ENCODE peak calls at places on chromosomes 4 and X, in seven cellular contexts. One of them, this sample, is unnamed.

GRCh38 chrX:43880439-43880838 is 1.8 kb downstream of the MAOB start:
- DNase-seq in IMR-90: no peak
- DNase-seq in dorsolateral prefrontal cortex: no peak
- DNase-seq in foreskin fibroblast: no peak
- DNase-seq in upper lobe of right lung: no peak
- DNase-seq in activated CD8-positive, alpha-beta T cell treated with anti-CD3 and anti-CD28 coated beads for 36 hours: no peak
- DNase-seq in GM10248: no peak
- DNase-seq in this sample: no peak

GRCh38 chr4:8267077-8267476 is 2.5 kb upstream of the HTRA3 start:
- DNase-seq in upper lobe of right lung: peak
- DNase-seq in GM10248: peak
- DNase-seq in activated CD8-positive, alpha-beta T cell treated with anti-CD3 and anti-CD28 coated beads for 36 hours: peak
- DNase-seq in IMR-90: peak
- DNase-seq in dorsolateral prefrontal cortex: no peak
- DNase-seq in foreskin fibroblast: no peak
- DNase-seq in this sample: peak

GRCh38 chrX:21382715-21383114 is 8.5 kb downstream of the CNKSR2 start:
- DNase-seq in GM10248: no peak
- DNase-seq in activated CD8-positive, alpha-beta T cell treated with anti-CD3 and anti-CD28 coated beads for 36 hours: no peak
- DNase-seq in IMR-90: no peak
- DNase-seq in dorsolateral prefrontal cortex: no peak
- DNase-seq in foreskin fibroblast: no peak
- DNase-seq in upper lobe of right lung: no peak
- DNase-seq in this sample: no peak

GRCh38 chr4:182163180-182163579 is 80.0 kb upstream of the TENM3 start:
- DNase-seq in activated CD8-positive, alpha-beta T cell treated with anti-CD3 and anti-CD28 coated beads for 36 hours: no peak
- DNase-seq in dorsolateral prefrontal cortex: no peak
- DNase-seq in IMR-90: no peak
- DNase-seq in GM10248: no peak
- DNase-seq in upper lobe of right lung: no peak
- DNase-seq in foreskin fibroblast: no peak
- DNase-seq in this sample: no peak

GRCh38 chr4:4843651-4844291 is 15.7 kb upstream of the MSX1 start:
- DNase-seq in IMR-90: no peak
- DNase-seq in GM10248: no peak
- DNase-seq in activated CD8-positive, alpha-beta T cell treated with anti-CD3 and anti-CD28 coated beads for 36 hours: no peak
- DNase-seq in dorsolateral prefrontal cortex: no peak
- DNase-seq in foreskin fibroblast: no peak
- DNase-seq in upper lobe of right lung: peak
- DNase-seq in this sample: no peak

GRCh38 chrX:2500681-2501151 is at the start of the genes DHRSX and ZBED1:
- DNase-seq in dorsolateral prefrontal cortex: no peak
- DNase-seq in activated CD8-positive, alpha-beta T cell treated with anti-CD3 and anti-CD28 coated beads for 36 hours: peak
- DNase-seq in IMR-90: no peak
- DNase-seq in upper lobe of right lung: peak
- DNase-seq in foreskin fibroblast: no peak
- DNase-seq in GM10248: peak
- DNase-seq in this sample: peak

GRCh38 chr4:17816142-17816541 is 5.4 kb downstream of the NCAPG start:
- DNase-seq in dorsolateral prefrontal cortex: no peak
- DNase-seq in IMR-90: no peak
- DNase-seq in GM10248: no peak
- DNase-seq in upper lobe of right lung: no peak
- DNase-seq in foreskin fibroblast: no peak
- DNase-seq in activated CD8-positive, alpha-beta T cell treated with anti-CD3 and anti-CD28 coated beads for 36 hours: no peak
- DNase-seq in this sample: no peak

GRCh38 chr4:175298119-175298518 is 380.0 kb downstream of the ADAM29 start:
- DNase-seq in IMR-90: peak
- DNase-seq in GM10248: no peak
- DNase-seq in activated CD8-positive, alpha-beta T cell treated with anti-CD3 and anti-CD28 coated beads for 36 hours: no peak
- DNase-seq in upper lobe of right lung: no peak
- DNase-seq in foreskin fibroblast: peak
- DNase-seq in dorsolateral prefrontal cortex: no peak
- DNase-seq in this sample: no peak

GRCh38 chrX:15129412-15129811 is 140.5 kb downstream of the ASB9 start:
- DNase-seq in upper lobe of right lung: no peak
- DNase-seq in IMR-90: no peak
- DNase-seq in foreskin fibroblast: no peak
- DNase-seq in GM10248: no peak
- DNase-seq in dorsolateral prefrontal cortex: no peak
- DNase-seq in activated CD8-positive, alpha-beta T cell treated with anti-CD3 and anti-CD28 coated beads for 36 hours: peak
- DNase-seq in this sample: no peak

GRCh38 chrX:10756365-10756915 is 136.1 kb upstream of the MID1 start:
- DNase-seq in upper lobe of right lung: no peak
- DNase-seq in dorsolateral prefrontal cortex: no peak
- DNase-seq in GM10248: no peak
- DNase-seq in activated CD8-positive, alpha-beta T cell treated with anti-CD3 and anti-CD28 coated beads for 36 hours: no peak
- DNase-seq in foreskin fibroblast: peak
- DNase-seq in IMR-90: peak
- DNase-seq in this sample: no peak
- TF ChIP-seq CTCF in upper lobe of right lung: no peak
- TF ChIP-seq CTCF in dorsolateral prefrontal cortex: no peak
- TF ChIP-seq CTCF in GM10248: no peak
- TF ChIP-seq CTCF in activated CD8-positive, alpha-beta T cell treated with anti-CD3 and anti-CD28 coated beads for 36 hours: no peak
- TF ChIP-seq CTCF in foreskin fibroblast: no peak
- TF ChIP-seq CTCF in IMR-90: no peak
- TF ChIP-seq CTCF in this sample: no peak

GRCh38 chr4:152408514-152409327 is 127.2 kb downstream of the FBXW7 start:
- DNase-seq in foreskin fibroblast: no peak
- DNase-seq in upper lobe of right lung: no peak
- DNase-seq in IMR-90: peak
- DNase-seq in activated CD8-positive, alpha-beta T cell treated with anti-CD3 and anti-CD28 coated beads for 36 hours: peak
- DNase-seq in GM10248: peak
- DNase-seq in dorsolateral prefrontal cortex: no peak
- DNase-seq in this sample: peak
- TF ChIP-seq CTCF in foreskin fibroblast: peak
- TF ChIP-seq CTCF in upper lobe of right lung: peak
- TF ChIP-seq CTCF in IMR-90: peak
- TF ChIP-seq CTCF in activated CD8-positive, alpha-beta T cell treated with anti-CD3 and anti-CD28 coated beads for 36 hours: peak
- TF ChIP-seq CTCF in GM10248: peak
- TF ChIP-seq CTCF in dorsolateral prefrontal cortex: peak
- TF ChIP-seq CTCF in this sample: peak

DNA sequence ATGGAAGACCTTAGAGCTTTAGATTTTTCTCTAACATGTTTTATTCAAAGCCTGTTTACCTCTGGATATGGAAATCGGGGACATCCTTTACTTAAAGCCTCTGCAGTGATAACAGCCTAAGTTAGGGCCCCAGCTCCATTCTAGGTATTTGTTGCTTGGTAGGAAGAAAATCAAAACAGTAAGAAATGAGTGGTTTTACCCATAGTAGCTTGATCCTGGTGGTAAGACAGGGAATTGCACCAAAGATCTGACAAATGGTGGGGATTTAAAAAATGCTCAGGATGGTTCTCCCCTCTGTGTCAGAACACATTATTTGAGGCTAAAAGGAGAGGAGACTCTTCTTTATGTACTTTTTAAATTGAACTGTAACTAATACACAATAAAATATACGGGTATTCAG is 52.4 kb downstream of the AFF2 start:
- DNase-seq in IMR-90: no peak
- DNase-seq in upper lobe of right lung: no peak
- DNase-seq in GM10248: no peak
- DNase-seq in dorsolateral prefrontal cortex: no peak
- DNase-seq in foreskin fibroblast: no peak
- DNase-seq in activated CD8-positive, alpha-beta T cell treated with anti-CD3 and anti-CD28 coated beads for 36 hours: no peak
- DNase-seq in this sample: peak
- TF ChIP-seq CTCF in IMR-90: peak
- TF ChIP-seq CTCF in upper lobe of right lung: peak
- TF ChIP-seq CTCF in GM10248: no peak
- TF ChIP-seq CTCF in dorsolateral prefrontal cortex: no peak
- TF ChIP-seq CTCF in foreskin fibroblast: no peak
- TF ChIP-seq CTCF in activated CD8-positive, alpha-beta T cell treated with anti-CD3 and anti-CD28 coated beads for 36 hours: peak
- TF ChIP-seq CTCF in this sample: no peak

DNA sequence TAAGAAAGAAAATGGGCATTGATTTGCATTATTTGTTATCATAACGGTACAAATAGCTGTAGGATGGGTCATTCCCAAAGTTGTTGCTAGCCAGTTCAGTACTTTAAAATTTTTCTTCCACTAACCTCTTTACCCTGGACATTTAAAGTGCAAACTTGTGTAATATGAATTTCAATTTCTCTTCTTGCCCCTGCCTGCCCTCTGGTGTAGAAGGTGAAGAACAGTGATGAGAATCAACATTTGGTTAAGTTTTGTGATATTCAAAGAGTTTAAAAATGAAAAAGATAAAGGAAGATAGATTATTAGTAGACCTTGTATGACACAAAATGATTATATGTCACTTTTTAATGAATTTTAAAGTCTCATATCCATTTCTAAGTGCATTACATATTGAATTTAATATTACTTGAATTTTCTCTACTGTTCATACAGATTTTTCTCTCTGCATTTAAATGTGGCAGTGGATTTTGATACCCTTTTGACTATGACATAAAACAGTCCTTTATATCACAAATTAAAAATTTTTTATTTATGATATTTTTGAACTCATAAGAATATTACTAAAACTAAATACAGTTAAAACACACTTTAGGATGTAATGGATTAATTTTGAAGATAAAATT is 337.7 kb downstream of the BMPR1B start:
- DNase-seq in IMR-90: peak
- DNase-seq in foreskin fibroblast: no peak
- DNase-seq in activated CD8-positive, alpha-beta T cell treated with anti-CD3 and anti-CD28 coated beads for 36 hours: no peak
- DNase-seq in GM10248: no peak
- DNase-seq in upper lobe of right lung: no peak
- DNase-seq in dorsolateral prefrontal cortex: no peak
- DNase-seq in this sample: no peak
- TF ChIP-seq CTCF in IMR-90: peak
- TF ChIP-seq CTCF in foreskin fibroblast: peak
- TF ChIP-seq CTCF in activated CD8-positive, alpha-beta T cell treated with anti-CD3 and anti-CD28 coated beads for 36 hours: peak
- TF ChIP-seq CTCF in GM10248: no peak
- TF ChIP-seq CTCF in upper lobe of right lung: peak
- TF ChIP-seq CTCF in dorsolateral prefrontal cortex: peak
- TF ChIP-seq CTCF in this sample: peak

GRCh38 chrX:40468033-40468979 is 112.5 kb upstream of the ATP6AP2 start:
- DNase-seq in upper lobe of right lung: peak
- DNase-seq in activated CD8-positive, alpha-beta T cell treated with anti-CD3 and anti-CD28 coated beads for 36 hours: peak
- DNase-seq in IMR-90: peak
- DNase-seq in GM10248: peak
- DNase-seq in dorsolateral prefrontal cortex: peak
- DNase-seq in foreskin fibroblast: no peak
- DNase-seq in this sample: peak
- TF ChIP-seq CTCF in upper lobe of right lung: peak
- TF ChIP-seq CTCF in activated CD8-positive, alpha-beta T cell treated with anti-CD3 and anti-CD28 coated beads for 36 hours: no peak
- TF ChIP-seq CTCF in IMR-90: no peak
- TF ChIP-seq CTCF in GM10248: peak
- TF ChIP-seq CTCF in dorsolateral prefrontal cortex: peak
- TF ChIP-seq CTCF in foreskin fibroblast: peak
- TF ChIP-seq CTCF in this sample: peak

GRCh38 chrX:11784543-11784942 is 26.5 kb downstream of the MSL3 start:
- DNase-seq in activated CD8-positive, alpha-beta T cell treated with anti-CD3 and anti-CD28 coated beads for 36 hours: no peak
- DNase-seq in IMR-90: no peak
- DNase-seq in dorsolateral prefrontal cortex: no peak
- DNase-seq in foreskin fibroblast: no peak
- DNase-seq in GM10248: no peak
- DNase-seq in upper lobe of right lung: no peak
- DNase-seq in this sample: no peak

GRCh38 chrX:11789809-11790208 is 31.8 kb downstream of the MSL3 start:
- DNase-seq in foreskin fibroblast: no peak
- DNase-seq in dorsolateral prefrontal cortex: no peak
- DNase-seq in GM10248: no peak
- DNase-seq in activated CD8-positive, alpha-beta T cell treated with anti-CD3 and anti-CD28 coated beads for 36 hours: no peak
- DNase-seq in upper lobe of right lung: no peak
- DNase-seq in IMR-90: no peak
- DNase-seq in this sample: no peak

GRCh38 chrX:11786862-11787261 is 28.8 kb downstream of the MSL3 start:
- DNase-seq in upper lobe of right lung: no peak
- DNase-seq in GM10248: no peak
- DNase-seq in IMR-90: peak
- DNase-seq in activated CD8-positive, alpha-beta T cell treated with anti-CD3 and anti-CD28 coated beads for 36 hours: no peak
- DNase-seq in dorsolateral prefrontal cortex: no peak
- DNase-seq in foreskin fibroblast: no peak
- DNase-seq in this sample: no peak

GRCh38 chrX:11791090-11791489 is 33.1 kb downstream of the MSL3 start:
- DNase-seq in upper lobe of right lung: no peak
- DNase-seq in GM10248: no peak
- DNase-seq in IMR-90: no peak
- DNase-seq in dorsolateral prefrontal cortex: no peak
- DNase-seq in activated CD8-positive, alpha-beta T cell treated with anti-CD3 and anti-CD28 coated beads for 36 hours: peak
- DNase-seq in foreskin fibroblast: no peak
- DNase-seq in this sample: no peak

DNA sequence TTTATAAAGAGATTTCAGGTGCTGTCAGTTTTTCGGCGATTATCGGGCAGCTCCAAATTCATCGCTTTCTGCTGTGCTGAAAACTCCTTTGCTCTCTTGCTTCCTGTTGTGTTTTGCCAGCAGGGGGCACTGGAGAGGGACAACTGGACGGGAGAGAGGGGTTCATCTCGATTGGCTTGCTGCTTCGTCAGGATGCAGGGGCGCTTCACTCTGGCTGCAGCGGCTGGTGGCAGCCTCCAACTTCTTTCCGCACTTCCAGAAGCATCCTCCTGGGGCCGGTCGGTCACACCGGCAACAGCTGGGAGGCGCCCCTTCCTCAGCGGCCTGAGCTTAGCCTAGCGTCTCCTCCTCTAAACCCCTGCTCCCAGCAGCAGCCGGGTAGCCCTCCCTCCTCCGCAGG is 29.5 kb downstream of the MSL3 start:
- DNase-seq in GM10248: peak
- DNase-seq in upper lobe of right lung: peak
- DNase-seq in dorsolateral prefrontal cortex: no peak
- DNase-seq in activated CD8-positive, alpha-beta T cell treated with anti-CD3 and anti-CD28 coated beads for 36 hours: peak
- DNase-seq in IMR-90: peak
- DNase-seq in foreskin fibroblast: peak
- DNase-seq in this sample: no peak
- TF ChIP-seq CTCF in GM10248: peak
- TF ChIP-seq CTCF in upper lobe of right lung: peak
- TF ChIP-seq CTCF in dorsolateral prefrontal cortex: peak
- TF ChIP-seq CTCF in activated CD8-positive, alpha-beta T cell treated with anti-CD3 and anti-CD28 coated beads for 36 hours: peak
- TF ChIP-seq CTCF in IMR-90: peak
- TF ChIP-seq CTCF in foreskin fibroblast: peak
- TF ChIP-seq CTCF in this sample: peak

GRCh38 chrX:100447563-100448397 is 37.7 kb upstream of the PCDH19 start:
- DNase-seq in dorsolateral prefrontal cortex: no peak
- DNase-seq in foreskin fibroblast: peak
- DNase-seq in upper lobe of right lung: no peak
- DNase-seq in activated CD8-positive, alpha-beta T cell treated with anti-CD3 and anti-CD28 coated beads for 36 hours: peak
- DNase-seq in GM10248: peak
- DNase-seq in IMR-90: peak
- DNase-seq in this sample: peak
- TF ChIP-seq CTCF in dorsolateral prefrontal cortex: peak
- TF ChIP-seq CTCF in foreskin fibroblast: peak
- TF ChIP-seq CTCF in upper lobe of right lung: peak
- TF ChIP-seq CTCF in activated CD8-positive, alpha-beta T cell treated with anti-CD3 and anti-CD28 coated beads for 36 hours: peak
- TF ChIP-seq CTCF in GM10248: peak
- TF ChIP-seq CTCF in IMR-90: peak
- TF ChIP-seq CTCF in this sample: peak

DNA sequence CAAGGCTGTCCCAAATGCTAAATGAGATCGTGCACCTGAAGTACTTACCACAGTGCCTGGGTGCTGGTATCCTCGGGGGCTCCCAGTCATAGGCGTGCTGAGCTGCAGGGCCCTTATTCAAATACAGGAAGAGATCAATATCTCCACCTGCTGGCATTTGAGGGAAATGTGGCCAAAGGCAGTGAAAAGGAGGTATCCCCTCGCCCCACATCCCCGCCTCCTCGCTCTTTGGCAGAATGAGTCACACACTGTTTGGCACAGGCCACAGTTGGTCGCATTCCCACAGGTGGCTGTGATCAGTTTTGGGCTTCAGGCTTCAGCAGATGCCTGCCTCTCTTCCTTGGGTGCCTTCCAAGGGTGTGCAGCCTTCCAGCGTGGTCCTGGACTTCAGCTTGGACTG is 28.4 kb downstream of the ZNF185 start:
- DNase-seq in activated CD8-positive, alpha-beta T cell treated with anti-CD3 and anti-CD28 coated beads for 36 hours: peak
- DNase-seq in upper lobe of right lung: no peak
- DNase-seq in IMR-90: peak
- DNase-seq in GM10248: peak
- DNase-seq in dorsolateral prefrontal cortex: no peak
- DNase-seq in foreskin fibroblast: peak
- DNase-seq in this sample: peak
- TF ChIP-seq CTCF in activated CD8-positive, alpha-beta T cell treated with anti-CD3 and anti-CD28 coated beads for 36 hours: no peak
- TF ChIP-seq CTCF in upper lobe of right lung: peak
- TF ChIP-seq CTCF in IMR-90: peak
- TF ChIP-seq CTCF in GM10248: peak
- TF ChIP-seq CTCF in dorsolateral prefrontal cortex: peak
- TF ChIP-seq CTCF in foreskin fibroblast: peak
- TF ChIP-seq CTCF in this sample: peak